ENCODE peak calls at places on chromosomes 3 and 15, in ten cellular contexts. One of them, this sample, is unnamed.

GRCh38 chr15:57323299-57323805 is 53.0 kb upstream of the CGNL1 start:
- DNase-seq in activated gamma-delta T cell treated with Interleukin-2 at 50 U/mL for 16 hours: no peak
- DNase-seq in GM04503: no peak
- DNase-seq in glutamatergic neuron: no peak
- DNase-seq in retina: no peak
- DNase-seq in DMS53: no peak
- DNase-seq in activated naive CD8-positive, alpha-beta T cell treated with anti-CD3 and anti-CD28 coated beads for 36 hours: no peak
- DNase-seq in ACHN: no peak
- DNase-seq in GM06990: no peak
- DNase-seq in KBM-7: no peak
- DNase-seq in this sample: no peak

GRCh38 chr3:56025316-56025715 is 443.0 kb downstream of the ERC2 start:
- DNase-seq in ACHN: no peak
- DNase-seq in activated naive CD8-positive, alpha-beta T cell treated with anti-CD3 and anti-CD28 coated beads for 36 hours: no peak
- DNase-seq in glutamatergic neuron: no peak
- DNase-seq in activated gamma-delta T cell treated with Interleukin-2 at 50 U/mL for 16 hours: no peak
- DNase-seq in GM04503: no peak
- DNase-seq in DMS53: no peak
- DNase-seq in KBM-7: no peak
- DNase-seq in GM06990: no peak
- DNase-seq in retina: no peak
- DNase-seq in this sample: no peak

GRCh38 chr3:732326-732928 is 360.4 kb upstream of the CNTN6 start:
- DNase-seq in KBM-7: no peak
- DNase-seq in DMS53: no peak
- DNase-seq in GM06990: no peak
- DNase-seq in GM04503: no peak
- DNase-seq in activated gamma-delta T cell treated with Interleukin-2 at 50 U/mL for 16 hours: no peak
- DNase-seq in retina: no peak
- DNase-seq in glutamatergic neuron: no peak
- DNase-seq in activated naive CD8-positive, alpha-beta T cell treated with anti-CD3 and anti-CD28 coated beads for 36 hours: no peak
- DNase-seq in ACHN: no peak
- DNase-seq in this sample: no peak

GRCh38 chr3:100737334-100737733 is 28.0 kb downstream of the TFG start:
- DNase-seq in retina: no peak
- DNase-seq in activated naive CD8-positive, alpha-beta T cell treated with anti-CD3 and anti-CD28 coated beads for 36 hours: no peak
- DNase-seq in KBM-7: peak; percentile 18
- DNase-seq in GM04503: no peak
- DNase-seq in ACHN: peak; percentile 28
- DNase-seq in DMS53: peak; percentile 35
- DNase-seq in glutamatergic neuron: no peak
- DNase-seq in GM06990: no peak
- DNase-seq in activated gamma-delta T cell treated with Interleukin-2 at 50 U/mL for 16 hours: no peak
- DNase-seq in this sample: peak; percentile 20

GRCh38 chr15:89051875-89052274 is 36.4 kb upstream of the ABHD2 start:
- DNase-seq in ACHN: no peak
- DNase-seq in KBM-7: no peak
- DNase-seq in GM06990: no peak
- DNase-seq in retina: no peak
- DNase-seq in activated gamma-delta T cell treated with Interleukin-2 at 50 U/mL for 16 hours: no peak
- DNase-seq in activated naive CD8-positive, alpha-beta T cell treated with anti-CD3 and anti-CD28 coated beads for 36 hours: no peak
- DNase-seq in glutamatergic neuron: no peak
- DNase-seq in DMS53: no peak
- DNase-seq in GM04503: peak; percentile 96
- DNase-seq in this sample: no peak

GRCh38 chr3:2870714-2871353 is 239.3 kb downstream of the IL5RA start:
- DNase-seq in activated naive CD8-positive, alpha-beta T cell treated with anti-CD3 and anti-CD28 coated beads for 36 hours: no peak
- DNase-seq in activated gamma-delta T cell treated with Interleukin-2 at 50 U/mL for 16 hours: no peak
- DNase-seq in retina: no peak
- DNase-seq in ACHN: no peak
- DNase-seq in DMS53: peak; percentile 0
- DNase-seq in glutamatergic neuron: no peak
- DNase-seq in GM06990: no peak
- DNase-seq in KBM-7: no peak
- DNase-seq in GM04503: no peak
- DNase-seq in this sample: no peak

GRCh38 chr3:150588027-150588830 is 14.9 kb upstream of the SELENOT start:
- DNase-seq in KBM-7: no peak
- DNase-seq in activated gamma-delta T cell treated with Interleukin-2 at 50 U/mL for 16 hours: no peak
- DNase-seq in activated naive CD8-positive, alpha-beta T cell treated with anti-CD3 and anti-CD28 coated beads for 36 hours: no peak
- DNase-seq in glutamatergic neuron: peak; percentile 35
- DNase-seq in ACHN: no peak
- DNase-seq in GM06990: no peak
- DNase-seq in retina: no peak
- DNase-seq in GM04503: no peak
- DNase-seq in DMS53: peak; percentile 55
- DNase-seq in this sample: no peak

GRCh38 chr15:41878355-41878699 is 15.5 kb downstream of the SPTBN5 start:
- DNase-seq in GM04503: no peak
- DNase-seq in DMS53: no peak
- DNase-seq in activated naive CD8-positive, alpha-beta T cell treated with anti-CD3 and anti-CD28 coated beads for 36 hours: no peak
- DNase-seq in ACHN: no peak
- DNase-seq in KBM-7: no peak
- DNase-seq in activated gamma-delta T cell treated with Interleukin-2 at 50 U/mL for 16 hours: no peak
- DNase-seq in GM06990: no peak
- DNase-seq in retina: no peak
- DNase-seq in glutamatergic neuron: no peak
- DNase-seq in this sample: no peak

GRCh38 chr3:124793054-124793740 is 62.9 kb downstream of the UMPS start:
- DNase-seq in DMS53: no peak
- DNase-seq in activated gamma-delta T cell treated with Interleukin-2 at 50 U/mL for 16 hours: no peak
- DNase-seq in glutamatergic neuron: no peak
- DNase-seq in GM04503: peak; percentile 88
- DNase-seq in ACHN: no peak
- DNase-seq in retina: no peak
- DNase-seq in KBM-7: no peak
- DNase-seq in GM06990: no peak
- DNase-seq in activated naive CD8-positive, alpha-beta T cell treated with anti-CD3 and anti-CD28 coated beads for 36 hours: no peak
- DNase-seq in this sample: no peak

GRCh38 chr3:74003712-74004111 is 379.0 kb upstream of the PDZRN3 start:
- DNase-seq in activated naive CD8-positive, alpha-beta T cell treated with anti-CD3 and anti-CD28 coated beads for 36 hours: no peak
- DNase-seq in KBM-7: no peak
- DNase-seq in ACHN: no peak
- DNase-seq in DMS53: no peak
- DNase-seq in activated gamma-delta T cell treated with Interleukin-2 at 50 U/mL for 16 hours: no peak
- DNase-seq in GM04503: no peak
- DNase-seq in GM06990: no peak
- DNase-seq in glutamatergic neuron: no peak
- DNase-seq in retina: no peak
- DNase-seq in this sample: no peak

GRCh38 chr15:67824157-67824899 is 981 bp upstream of the SKOR1 start:
- DNase-seq in ACHN: no peak
- DNase-seq in KBM-7: peak; percentile 69
- DNase-seq in activated naive CD8-positive, alpha-beta T cell treated with anti-CD3 and anti-CD28 coated beads for 36 hours: no peak
- DNase-seq in glutamatergic neuron: no peak
- DNase-seq in GM06990: no peak
- DNase-seq in GM04503: no peak
- DNase-seq in DMS53: peak; percentile 31
- DNase-seq in retina: peak; percentile 54
- DNase-seq in activated gamma-delta T cell treated with Interleukin-2 at 50 U/mL for 16 hours: no peak
- DNase-seq in this sample: no peak

GRCh38 chr15:70569139-70569717 is 194.1 kb downstream of the UACA start:
- DNase-seq in activated gamma-delta T cell treated with Interleukin-2 at 50 U/mL for 16 hours: no peak
- DNase-seq in GM06990: no peak
- DNase-seq in KBM-7: peak; percentile 80
- DNase-seq in glutamatergic neuron: no peak
- DNase-seq in DMS53: peak; percentile 22
- DNase-seq in GM04503: peak; percentile 68
- DNase-seq in activated naive CD8-positive, alpha-beta T cell treated with anti-CD3 and anti-CD28 coated beads for 36 hours: no peak
- DNase-seq in ACHN: peak; percentile 60
- DNase-seq in retina: peak; percentile 28
- DNase-seq in this sample: peak; percentile 68

GRCh38 chr3:131402391-131403039 is 20.9 kb downstream of the NUDT16 start:
- DNase-seq in DMS53: no peak
- DNase-seq in glutamatergic neuron: no peak
- DNase-seq in ACHN: no peak
- DNase-seq in GM06990: peak; percentile 2
- DNase-seq in activated gamma-delta T cell treated with Interleukin-2 at 50 U/mL for 16 hours: no peak
- DNase-seq in KBM-7: peak; percentile 88
- DNase-seq in activated naive CD8-positive, alpha-beta T cell treated with anti-CD3 and anti-CD28 coated beads for 36 hours: no peak
- DNase-seq in retina: peak; percentile 15
- DNase-seq in GM04503: no peak
- DNase-seq in this sample: peak; percentile 58

GRCh38 chr3:139427283-139428060 is 38.0 kb upstream of the COPB2 start:
- DNase-seq in retina: peak; percentile 75
- DNase-seq in activated naive CD8-positive, alpha-beta T cell treated with anti-CD3 and anti-CD28 coated beads for 36 hours: no peak
- DNase-seq in GM04503: peak; percentile 34
- DNase-seq in KBM-7: peak; percentile 72
- DNase-seq in glutamatergic neuron: no peak
- DNase-seq in activated gamma-delta T cell treated with Interleukin-2 at 50 U/mL for 16 hours: no peak
- DNase-seq in ACHN: peak; percentile 69
- DNase-seq in GM06990: peak; percentile 8
- DNase-seq in DMS53: peak; percentile 80
- DNase-seq in this sample: peak; percentile 76

GRCh38 chr3:48425281-48425812 is 4.5 kb downstream of the PLXNB1 start:
- DNase-seq in ACHN: no peak
- DNase-seq in GM06990: no peak
- DNase-seq in activated gamma-delta T cell treated with Interleukin-2 at 50 U/mL for 16 hours: no peak
- DNase-seq in GM04503: no peak
- DNase-seq in glutamatergic neuron: no peak
- DNase-seq in activated naive CD8-positive, alpha-beta T cell treated with anti-CD3 and anti-CD28 coated beads for 36 hours: no peak
- DNase-seq in DMS53: no peak
- DNase-seq in retina: peak; percentile 62
- DNase-seq in KBM-7: no peak
- DNase-seq in this sample: no peak

GRCh38 chr3:29083081-29083480 is 197.8 kb upstream of the RBMS3 start:
- DNase-seq in activated gamma-delta T cell treated with Interleukin-2 at 50 U/mL for 16 hours: no peak
- DNase-seq in retina: no peak
- DNase-seq in KBM-7: no peak
- DNase-seq in DMS53: peak; percentile 64
- DNase-seq in GM06990: no peak
- DNase-seq in ACHN: no peak
- DNase-seq in glutamatergic neuron: no peak
- DNase-seq in activated naive CD8-positive, alpha-beta T cell treated with anti-CD3 and anti-CD28 coated beads for 36 hours: no peak
- DNase-seq in GM04503: no peak
- DNase-seq in this sample: no peak

GRCh38 chr3:196991581-196992460 is 23.2 kb upstream of the PIGZ start:
- DNase-seq in GM06990: no peak
- DNase-seq in activated naive CD8-positive, alpha-beta T cell treated with anti-CD3 and anti-CD28 coated beads for 36 hours: no peak
- DNase-seq in glutamatergic neuron: no peak
- DNase-seq in ACHN: no peak
- DNase-seq in KBM-7: no peak
- DNase-seq in GM04503: no peak
- DNase-seq in retina: no peak
- DNase-seq in activated gamma-delta T cell treated with Interleukin-2 at 50 U/mL for 16 hours: no peak
- DNase-seq in DMS53: no peak
- DNase-seq in this sample: no peak

GRCh38 chr3:50015918-50016317 is 72.8 kb upstream of the RBM5 start:
- DNase-seq in GM04503: no peak
- DNase-seq in DMS53: no peak
- DNase-seq in KBM-7: no peak
- DNase-seq in glutamatergic neuron: no peak
- DNase-seq in retina: no peak
- DNase-seq in activated gamma-delta T cell treated with Interleukin-2 at 50 U/mL for 16 hours: no peak
- DNase-seq in activated naive CD8-positive, alpha-beta T cell treated with anti-CD3 and anti-CD28 coated beads for 36 hours: no peak
- DNase-seq in ACHN: no peak
- DNase-seq in GM06990: no peak
- DNase-seq in this sample: no peak

GRCh38 chr3:132625613-132626012 is 28.5 kb downstream of the ACKR4 start:
- DNase-seq in activated naive CD8-positive, alpha-beta T cell treated with anti-CD3 and anti-CD28 coated beads for 36 hours: no peak
- DNase-seq in retina: no peak
- DNase-seq in GM06990: peak; percentile 33
- DNase-seq in glutamatergic neuron: no peak
- DNase-seq in DMS53: no peak
- DNase-seq in KBM-7: no peak
- DNase-seq in activated gamma-delta T cell treated with Interleukin-2 at 50 U/mL for 16 hours: no peak
- DNase-seq in GM04503: no peak
- DNase-seq in ACHN: no peak
- DNase-seq in this sample: no peak

GRCh38 chr15:93955197-93955596 is 276.2 kb upstream of the MCTP2 start:
- DNase-seq in ACHN: no peak
- DNase-seq in glutamatergic neuron: no peak
- DNase-seq in retina: no peak
- DNase-seq in KBM-7: no peak
- DNase-seq in DMS53: peak; percentile 79
- DNase-seq in activated naive CD8-positive, alpha-beta T cell treated with anti-CD3 and anti-CD28 coated beads for 36 hours: no peak
- DNase-seq in activated gamma-delta T cell treated with Interleukin-2 at 50 U/mL for 16 hours: no peak
- DNase-seq in GM04503: no peak
- DNase-seq in GM06990: no peak
- DNase-seq in this sample: no peak

GRCh38 chr3:186320862-186321568 is 41.0 kb downstream of the DGKG start:
- DNase-seq in KBM-7: no peak
- DNase-seq in glutamatergic neuron: no peak
- DNase-seq in activated gamma-delta T cell treated with Interleukin-2 at 50 U/mL for 16 hours: no peak
- DNase-seq in activated naive CD8-positive, alpha-beta T cell treated with anti-CD3 and anti-CD28 coated beads for 36 hours: no peak
- DNase-seq in GM06990: no peak
- DNase-seq in ACHN: no peak
- DNase-seq in retina: no peak
- DNase-seq in DMS53: no peak
- DNase-seq in GM04503: peak; percentile 61
- DNase-seq in this sample: no peak

GRCh38 chr15:76840830-76841460 is 64.2 kb downstream of the SCAPER start:
- DNase-seq in ACHN: peak; percentile 44
- DNase-seq in DMS53: peak; percentile 56
- DNase-seq in activated gamma-delta T cell treated with Interleukin-2 at 50 U/mL for 16 hours: no peak
- DNase-seq in GM06990: no peak
- DNase-seq in activated naive CD8-positive, alpha-beta T cell treated with anti-CD3 and anti-CD28 coated beads for 36 hours: no peak
- DNase-seq in GM04503: peak; percentile 13
- DNase-seq in glutamatergic neuron: no peak
- DNase-seq in KBM-7: peak; percentile 73
- DNase-seq in retina: peak; percentile 11
- DNase-seq in this sample: peak; percentile 52

GRCh38 chr15:37819191-37819590 is 115.2 kb upstream of the TMCO5A start:
- DNase-seq in retina: no peak
- DNase-seq in DMS53: peak; percentile 70
- DNase-seq in GM06990: no peak
- DNase-seq in glutamatergic neuron: no peak
- DNase-seq in GM04503: peak; percentile 7
- DNase-seq in activated gamma-delta T cell treated with Interleukin-2 at 50 U/mL for 16 hours: no peak
- DNase-seq in activated naive CD8-positive, alpha-beta T cell treated with anti-CD3 and anti-CD28 coated beads for 36 hours: no peak
- DNase-seq in ACHN: no peak
- DNase-seq in KBM-7: no peak
- DNase-seq in this sample: no peak

GRCh38 chr15:57772223-57772957 is 65.9 kb downstream of the POLR2M start:
- DNase-seq in ACHN: no peak
- DNase-seq in GM04503: no peak
- DNase-seq in activated gamma-delta T cell treated with Interleukin-2 at 50 U/mL for 16 hours: no peak
- DNase-seq in GM06990: no peak
- DNase-seq in KBM-7: no peak
- DNase-seq in retina: no peak
- DNase-seq in activated naive CD8-positive, alpha-beta T cell treated with anti-CD3 and anti-CD28 coated beads for 36 hours: no peak
- DNase-seq in glutamatergic neuron: no peak
- DNase-seq in DMS53: peak; percentile 6
- DNase-seq in this sample: peak; percentile 3

GRCh38 chr15:64263567-64263966 is 92.4 kb downstream of the CSNK1G1 start:
- DNase-seq in retina: no peak
- DNase-seq in glutamatergic neuron: no peak
- DNase-seq in activated gamma-delta T cell treated with Interleukin-2 at 50 U/mL for 16 hours: no peak
- DNase-seq in ACHN: no peak
- DNase-seq in KBM-7: no peak
- DNase-seq in GM04503: no peak
- DNase-seq in GM06990: no peak
- DNase-seq in activated naive CD8-positive, alpha-beta T cell treated with anti-CD3 and anti-CD28 coated beads for 36 hours: no peak
- DNase-seq in DMS53: no peak
- DNase-seq in this sample: no peak

GRCh38 chr15:66593219-66593780 is 27.5 kb upstream of the LCTL start:
- DNase-seq in glutamatergic neuron: no peak
- DNase-seq in activated naive CD8-positive, alpha-beta T cell treated with anti-CD3 and anti-CD28 coated beads for 36 hours: no peak
- DNase-seq in DMS53: no peak
- DNase-seq in GM04503: no peak
- DNase-seq in activated gamma-delta T cell treated with Interleukin-2 at 50 U/mL for 16 hours: no peak
- DNase-seq in retina: no peak
- DNase-seq in KBM-7: no peak
- DNase-seq in ACHN: no peak
- DNase-seq in GM06990: no peak
- DNase-seq in this sample: no peak

GRCh38 chr15:90531147-90531546 is 1.4 kb downstream of the CRTC3 start:
- DNase-seq in KBM-7: no peak
- DNase-seq in ACHN: no peak
- DNase-seq in glutamatergic neuron: no peak
- DNase-seq in GM06990: no peak
- DNase-seq in activated naive CD8-positive, alpha-beta T cell treated with anti-CD3 and anti-CD28 coated beads for 36 hours: no peak
- DNase-seq in activated gamma-delta T cell treated with Interleukin-2 at 50 U/mL for 16 hours: no peak
- DNase-seq in GM04503: no peak
- DNase-seq in retina: no peak
- DNase-seq in DMS53: no peak
- DNase-seq in this sample: no peak

GRCh38 chr3:118766306-118766669 is 268.4 kb downstream of the IGSF11 start:
- DNase-seq in activated naive CD8-positive, alpha-beta T cell treated with anti-CD3 and anti-CD28 coated beads for 36 hours: no peak
- DNase-seq in GM06990: no peak
- DNase-seq in activated gamma-delta T cell treated with Interleukin-2 at 50 U/mL for 16 hours: no peak
- DNase-seq in ACHN: no peak
- DNase-seq in GM04503: no peak
- DNase-seq in KBM-7: no peak
- DNase-seq in glutamatergic neuron: no peak
- DNase-seq in retina: no peak
- DNase-seq in DMS53: no peak
- DNase-seq in this sample: no peak

This sample was measured in NB4.